ENCODE peak calls at places on chromosomes 13 and 19, in seven cellular contexts. S is H1, X is SK-N-SH, N is K562, R is GM12892, I is HepG2, L is GM12878. O is an unnamed sample.

GRCh38 chr19:29893606-29894284 is 48.3 kb upstream of the URI1 start:
- DNase-seq in S (no peak), X (peak), N (peak), R (no peak), I (no peak), L (no peak), O (no peak)

GRCh38 chr13:111043575-111043982 is 71.5 kb upstream of the ARHGEF7 start:
- DNase-seq in S (no peak), X (no peak), N (peak), R (no peak), I (no peak), L (no peak), O (no peak)

GRCh38 chr13:48902421-48902820 is 73.3 kb upstream of the FNDC3A start:
- DNase-seq in S (peak), X (no peak), N (no peak), R (no peak), I (no peak), L (no peak), O (no peak)

GRCh38 chr19:54462713-54463530 is 656 bp downstream of the LENG9 start:
- DNase-seq in S (no peak), X (peak), N (no peak), R (no peak), I (peak), L (no peak), O (no peak)

GRCh38 chr19:54805665-54806515 is 2.5 kb downstream of the KIR2DL4 start:
- DNase-seq in S (no peak), X (no peak), N (no peak), R (no peak), I (no peak), L (no peak), O (no peak)

GRCh38 chr19:44747739-44748425 is 626 bp upstream of the BCL3 start:
- DNase-seq in S (no peak), X (peak), N (no peak), R (no peak), I (peak), L (no peak), O (no peak)

GRCh38 chr13:47708386-47708785 is 292.7 kb downstream of the SUCLA2 start:
- DNase-seq in S (no peak), X (no peak), N (no peak), R (no peak), I (no peak), L (no peak), O (no peak)

GRCh38 chr13:73242515-73243015 is 183.8 kb downstream of the KLF5 start:
- DNase-seq in S (no peak), X (no peak), N (no peak), R (no peak), I (no peak), L (no peak), O (no peak)

GRCh38 chr19:52296400-52296772 is 583 bp upstream of the ZNF480 start:
- DNase-seq in S (no peak), X (no peak), N (peak), R (no peak), I (peak), L (no peak), O (no peak)

GRCh38 chr19:14542721-14543328 is 13.4 kb downstream of the TECR start:
- DNase-seq in S (no peak), X (peak), N (peak), R (no peak), I (no peak), L (no peak), O (no peak)

GRCh38 chr13:48775804-48776203 is 122.1 kb downstream of the CYSLTR2 start:
- DNase-seq in S (no peak), X (no peak), N (no peak), R (no peak), I (no peak), L (no peak), O (no peak)

GRCh38 chr13:112664501-112665203 is 25.2 kb upstream of the ATP11A start:
- DNase-seq in S (no peak), X (no peak), N (no peak), R (no peak), I (no peak), L (no peak), O (no peak)

GRCh38 chr13:99677388-99677951 is 176.2 kb downstream of the TM9SF2 start:
- DNase-seq in S (no peak), X (peak), N (no peak), R (no peak), I (no peak), L (no peak), O (no peak)

GRCh38 chr13:36151591-36151990 is 20.4 kb upstream of the DCLK1 start:
- DNase-seq in S (no peak), X (no peak), N (no peak), R (no peak), I (no peak), L (no peak), O (no peak)

GRCh38 chr13:77779461-77780272 is 82.2 kb downstream of the SLAIN1 start:
- DNase-seq in S (no peak), X (peak), N (peak), R (no peak), I (peak), L (peak), O (peak)

GRCh38 chr19:33293255-33294057 is 8.9 kb downstream of the CEBPA start:
- DNase-seq in S (no peak), X (no peak), N (peak), R (no peak), I (peak), L (no peak), O (no peak)

GRCh38 chr19:29405728-29405995 is 120.1 kb upstream of the VSTM2B start:
- DNase-seq in S (no peak), X (no peak), N (no peak), R (no peak), I (no peak), L (no peak), O (no peak)

GRCh38 chr13:38167164-38167822 is 182.4 kb upstream of the UFM1 start:
- DNase-seq in S (no peak), X (no peak), N (no peak), R (no peak), I (no peak), L (peak), O (no peak)

GRCh38 chr13:99087954-99088491 is 110.2 kb upstream of the DOCK9 start:
- DNase-seq in S (no peak), X (peak), N (no peak), R (no peak), I (no peak), L (no peak), O (peak)

GRCh38 chr13:112877066-112877465 is 91.9 kb upstream of the MCF2L start:
- DNase-seq in S (no peak), X (no peak), N (no peak), R (no peak), I (no peak), L (no peak), O (no peak)

GRCh38 chr13:98506343-98507059 is 70.4 kb downstream of the STK24 start:
- DNase-seq in S (no peak), X (no peak), N (no peak), R (no peak), I (peak), L (no peak), O (no peak)

GRCh38 chr19:916645-917322 is 349 bp upstream of the KISS1R start:
- DNase-seq in S (no peak), X (peak), N (peak), R (no peak), I (peak), L (no peak), O (no peak)

GRCh38 chr19:919157-920050 is 2.3 kb downstream of the KISS1R start:
- DNase-seq in S (no peak), X (no peak), N (no peak), R (no peak), I (no peak), L (no peak), O (no peak)

GRCh38 chr19:918481-919156 is 1.5 kb downstream of the KISS1R start:
- DNase-seq in S (no peak), X (no peak), N (no peak), R (no peak), I (no peak), L (no peak), O (no peak)

GRCh38 chr19:918152-918437 is 962 bp downstream of the KISS1R start:
- DNase-seq in S (no peak), X (no peak), N (no peak), R (no peak), I (no peak), L (no peak), O (no peak)

GRCh38 chr19:917323-918151 is at the start of gene KISS1R:
- DNase-seq in S (no peak), X (peak), N (peak), R (peak), I (peak), L (no peak), O (no peak)
- TF ChIP-seq TAF1 in S (no peak), X (no peak), N (no peak), R (no peak), I (peak), L (no peak), O (no peak)

GRCh38 chr19:16821081-16821480 is 8.1 kb upstream of the SIN3B start:
- DNase-seq in S (no peak), X (no peak), N (no peak), R (no peak), I (no peak), L (no peak), O (no peak)
- TF ChIP-seq TAF1 in S (no peak), X (no peak), N (no peak), R (no peak), I (no peak), L (no peak), O (no peak)

GRCh38 chr19:4866595-4867424 is 657 bp downstream of the PLIN3 start:
- DNase-seq in S (no peak), X (peak), N (peak), R (peak), I (peak), L (no peak), O (no peak)
- TF ChIP-seq TAF1 in S (no peak), X (no peak), N (no peak), R (no peak), I (no peak), L (no peak), O (no peak)

DNA sequence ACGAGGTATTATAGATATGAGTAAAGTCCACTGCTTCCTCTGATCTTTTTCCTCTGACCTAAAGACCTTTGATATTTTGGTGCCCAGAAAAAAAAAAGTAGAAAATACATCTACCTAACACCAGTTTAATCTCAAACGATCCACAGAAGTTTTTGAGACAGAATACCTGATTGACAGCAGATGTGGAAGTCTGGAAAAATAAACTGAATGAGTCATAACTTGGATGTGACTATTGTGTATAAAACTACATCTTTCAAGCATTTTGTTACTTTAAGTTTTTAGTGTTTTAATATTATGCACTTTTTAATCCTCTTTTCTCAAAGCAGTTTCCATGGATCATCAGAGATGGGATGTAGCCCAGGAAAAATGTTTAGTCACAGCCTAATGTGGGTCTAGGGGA is 216.1 kb downstream of the SLITRK1 start:
- DNase-seq in S (no peak), X (no peak), N (no peak), R (no peak), I (no peak), L (no peak), O (no peak)
- TF ChIP-seq TAF1 in S (no peak), X (no peak), N (no peak), R (no peak), I (no peak), L (no peak), O (no peak)

GRCh38 chr19:2678043-2678671 is 24.3 kb downstream of the GNG7 start:
- DNase-seq in S (no peak), X (no peak), N (no peak), R (peak), I (no peak), L (no peak), O (peak)
- TF ChIP-seq TAF1 in S (no peak), X (no peak), N (no peak), R (no peak), I (no peak), L (no peak), O (no peak)

DNA sequence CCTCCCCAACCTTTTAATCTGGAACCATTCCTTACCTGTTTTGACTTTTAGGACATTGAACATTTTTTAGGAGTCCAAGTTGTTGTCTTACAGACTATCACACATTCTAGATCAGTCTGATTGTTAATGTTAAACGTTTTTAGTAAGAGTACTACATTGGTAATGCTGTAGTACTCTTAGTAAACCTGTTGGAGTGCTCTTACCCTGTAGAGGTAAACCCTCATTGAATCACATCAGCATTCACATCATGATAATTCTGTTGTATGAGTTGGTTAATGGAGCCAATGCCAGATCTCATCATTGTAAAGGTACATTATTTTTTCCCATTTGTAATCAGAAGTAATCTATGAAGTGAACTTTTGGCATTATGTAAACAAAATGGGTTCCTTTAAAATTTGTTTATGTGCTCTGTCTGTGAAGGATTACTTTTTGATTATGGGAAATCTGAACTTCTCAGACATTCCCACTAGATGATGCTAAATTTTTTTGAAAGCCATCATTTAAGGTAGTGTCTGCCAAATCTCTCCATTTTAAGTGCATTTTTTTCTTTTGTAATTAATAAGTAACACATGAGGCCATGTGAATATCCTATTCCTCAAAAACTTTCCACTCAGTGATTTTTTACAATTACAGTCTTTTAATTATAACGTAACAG is 55.2 kb downstream of the VWA8 start:
- DNase-seq in S (no peak), X (peak), N (peak), R (no peak), I (peak), L (no peak), O (peak)
- TF ChIP-seq TAF1 in S (no peak), X (no peak), N (no peak), R (no peak), I (no peak), L (no peak), O (no peak)

GRCh38 chr19:15862444-15862843 is 35.4 kb downstream of the CYP4F2 start:
- DNase-seq in S (no peak), X (no peak), N (no peak), R (no peak), I (no peak), L (no peak), O (no peak)

GRCh38 chr19:15860522-15860921 is 37.4 kb downstream of the CYP4F2 start:
- DNase-seq in S (no peak), X (no peak), N (no peak), R (no peak), I (no peak), L (no peak), O (no peak)

GRCh38 chr19:15866646-15867045 is 31.2 kb downstream of the CYP4F2 start:
- DNase-seq in S (no peak), X (no peak), N (no peak), R (no peak), I (no peak), L (no peak), O (no peak)

GRCh38 chr19:15863272-15863671 is 34.6 kb downstream of the CYP4F2 start:
- DNase-seq in S (no peak), X (no peak), N (peak), R (no peak), I (no peak), L (no peak), O (no peak)

DNA sequence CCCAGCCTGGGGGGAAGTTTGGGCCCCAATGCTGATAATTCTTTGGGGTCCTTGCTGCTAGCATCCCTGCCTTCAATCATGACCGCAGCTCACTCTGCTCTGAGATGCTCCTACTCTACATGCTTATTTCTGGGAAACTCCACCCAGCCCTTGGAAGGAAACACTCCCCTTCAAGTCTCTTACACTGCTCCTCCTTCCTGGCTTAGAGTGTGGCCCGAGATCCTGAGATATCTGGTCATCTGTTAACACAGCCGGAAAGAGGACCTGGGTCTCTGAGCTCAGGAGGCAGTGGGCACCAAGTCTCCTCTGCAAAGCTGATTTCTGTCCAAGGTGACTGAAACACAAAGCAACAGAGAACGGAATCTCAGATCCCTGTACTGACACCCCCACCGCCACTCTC is 33.0 kb downstream of the CYP4F2 start:
- DNase-seq in S (no peak), X (no peak), N (no peak), R (no peak), I (no peak), L (no peak), O (no peak)
- TF ChIP-seq TAF1 in S (no peak), X (no peak), N (no peak), R (no peak), I (no peak), L (no peak), O (no peak)

GRCh38 chr19:20233105-20233504 is 66.1 kb downstream of the ZNF486 start:
- DNase-seq in S (no peak), X (no peak), N (no peak), R (no peak), I (no peak), L (no peak), O (no peak)

GRCh38 chr19:20238025-20238623 is 71.1 kb downstream of the ZNF486 start:
- DNase-seq in S (peak), X (peak), N (peak), R (no peak), I (no peak), L (peak), O (peak)

GRCh38 chr19:20235156-20235555 is 68.1 kb downstream of the ZNF486 start:
- DNase-seq in S (no peak), X (no peak), N (no peak), R (no peak), I (no peak), L (no peak), O (no peak)
- TF ChIP-seq TAF1 in S (no peak), X (no peak), N (no peak), R (no peak), I (no peak), L (no peak), O (no peak)

O was measured in GM12891.